ENCODE peak calls at places on chromosomes 16 and 17, in nine cellular contexts. M, J, E, X, G, V, W, Z and N are unnamed samples.

GRCh38 chr16:55478827-55479559 is at the start of gene MMP2:
- DNase-seq in G (no peak), V (peak), W (no peak), J (no peak), M (peak), Z (no peak), X (peak), E (no peak), N (peak)

GRCh38 chr17:62017496-62017895 is 47.6 kb downstream of the MED13 start:
- DNase-seq in X (no peak), G (no peak), V (peak), M (no peak), W (no peak), E (no peak), Z (no peak), J (no peak), N (no peak)

GRCh38 chr16:10490141-10490540 is 90.3 kb downstream of the EMP2 start:
- DNase-seq in M (no peak), Z (no peak), X (no peak), G (no peak), V (peak), J (no peak), E (no peak), W (no peak), N (no peak)

GRCh38 chr16:83231771-83232170 is 576.0 kb upstream of the HSBP1 start:
- DNase-seq in X (peak), W (no peak), Z (no peak), G (no peak), J (no peak), E (no peak), M (no peak), V (no peak), N (no peak)

GRCh38 chr16:3026609-3027487 is 3.0 kb downstream of the THOC6 start:
- DNase-seq in E (no peak), J (no peak), W (no peak), X (no peak), Z (no peak), M (no peak), G (no peak), V (no peak), N (no peak)

GRCh38 chr17:7613769-7614421 is 802 bp downstream of the FXR2 start:
- DNase-seq in E (no peak), X (peak), M (no peak), G (no peak), W (no peak), J (no peak), Z (no peak), V (peak), N (no peak)

GRCh38 chr16:69201787-69202186 is 14.8 kb downstream of the SNTB2 start:
- DNase-seq in W (no peak), X (no peak), M (no peak), G (no peak), V (no peak), J (no peak), Z (no peak), E (no peak), N (no peak)

GRCh38 chr17:77371888-77372443 is 231.2 kb downstream of the SEC14L1 start:
- DNase-seq in M (no peak), J (no peak), W (no peak), G (no peak), E (no peak), X (no peak), Z (no peak), V (no peak), N (no peak)

GRCh38 chr16:67154578-67155304 is 3.9 kb upstream of the B3GNT9 start:
- DNase-seq in G (no peak), X (no peak), V (no peak), Z (no peak), E (no peak), M (no peak), W (no peak), J (no peak), N (no peak)

GRCh38 chr16:81902025-81902424 is 109.2 kb downstream of the SDR42E1 start:
- DNase-seq in J (no peak), Z (no peak), E (no peak), X (no peak), M (no peak), W (no peak), G (no peak), V (peak), N (no peak)